ENCODE peak calls at places on chromosomes 6 and 20, in six cellular contexts. P is T-helper 2 cell; E is Calu3; B is fibroblast of pulmonary artery; I is activated naive CD4-positive, alpha-beta T cell; O is hypothalamus. K is an unnamed sample.

GRCh38 chr20:10673176-10673830 is 496 bp downstream of the JAG1 start:
- DNase-seq in P (no peak), E (no peak), B (no peak), I (no peak), O (peak), K (no peak)

GRCh38 chr6:7541175-7542064 is at the start of gene DSP:
- DNase-seq in P (no peak), E (peak), B (no peak), I (no peak), O (no peak), K (no peak)

GRCh38 chr20:49701916-49702315 is 11.8 kb downstream of the B4GALT5 start:
- DNase-seq in P (no peak), E (no peak), B (no peak), I (no peak), O (no peak), K (no peak)

GRCh38 chr20:20064303-20064702 is 12.0 kb downstream of the CFAP61 start:
- DNase-seq in P (no peak), E (no peak), B (no peak), I (no peak), O (no peak), K (no peak)

GRCh38 chr20:23270427-23270911 is 80.1 kb upstream of the NXT1 start:
- DNase-seq in P (no peak), E (no peak), B (peak), I (no peak), O (no peak), K (no peak)

GRCh38 chr6:48111143-48111506 is at the start of gene PTCHD4:
- DNase-seq in P (no peak), E (no peak), B (peak), I (no peak), O (no peak), K (no peak)

GRCh38 chr20:33063271-33063670 is 9.6 kb downstream of the BPIFB3 start:
- DNase-seq in P (no peak), E (no peak), B (no peak), I (no peak), O (no peak), K (no peak)

GRCh38 chr6:142322504-142323198 is 20.8 kb downstream of the ADGRG6 start:
- DNase-seq in P (no peak), E (no peak), B (no peak), I (no peak), O (no peak), K (no peak)

GRCh38 chr6:109260701-109261100 is 121.6 kb downstream of the CD164 start:
- DNase-seq in P (no peak), E (no peak), B (no peak), I (no peak), O (no peak), K (no peak)

GRCh38 chr20:38990728-38991127 is 28.6 kb downstream of the DHX35 start:
- DNase-seq in P (no peak), E (no peak), B (no peak), I (no peak), O (no peak), K (no peak)

GRCh38 chr6:97656236-97656635 is 373.2 kb upstream of the MMS22L start:
- DNase-seq in P (no peak), E (no peak), B (no peak), I (no peak), O (no peak), K (no peak)

GRCh38 chr20:45157977-45158376 is 16.7 kb upstream of the PI3 start:
- DNase-seq in P (no peak), E (peak), B (peak), I (no peak), O (no peak), K (no peak)

GRCh38 chr20:57114290-57115005 is 152.0 kb downstream of the BMP7 start:
- DNase-seq in P (no peak), E (no peak), B (no peak), I (no peak), O (no peak), K (no peak)

GRCh38 chr6:157060440-157060949 is 262.8 kb downstream of the TMEM242 start:
- DNase-seq in P (no peak), E (no peak), B (no peak), I (no peak), O (no peak), K (no peak)

GRCh38 chr20:59804347-59804746 is 129.1 kb downstream of the SYCP2 start:
- DNase-seq in P (no peak), E (no peak), B (no peak), I (no peak), O (no peak), K (no peak)

K was measured in CD8-positive, alpha-beta memory T cell.